ENCODE peak calls at places on chromosomes 16 and 17, in five cellular contexts. M is Panc1, S is mammary epithelial cell, U is breast epithelium, Q is GM23338. B is an unnamed sample.

GRCh38 chr16:89700649-89701424 is 668 bp downstream of the SPATA2L start:
- DNase-seq in M (no peak), S (peak), U (peak), Q (peak), B (no peak)

GRCh38 chr17:35793257-35793656 is 2.2 kb downstream of the MMP28 start:
- DNase-seq in M (no peak), S (peak), U (no peak), Q (no peak), B (no peak)

GRCh38 chr17:48113201-48113676 is 5.7 kb downstream of the SNX11 start:
- DNase-seq in M (no peak), S (no peak), U (no peak), Q (no peak), B (no peak)

GRCh38 chr16:53626816-53627215 is 76.8 kb downstream of the RPGRIP1L start:
- DNase-seq in M (no peak), S (no peak), U (no peak), Q (no peak), B (no peak)

GRCh38 chr16:21565816-21566669 is 33.3 kb upstream of the METTL9 start:
- DNase-seq in M (no peak), S (no peak), U (no peak), Q (no peak), B (no peak)

GRCh38 chr17:69710926-69711325 is 296.4 kb downstream of the MAP2K6 start:
- DNase-seq in M (no peak), S (peak), U (no peak), Q (no peak), B (no peak)

GRCh38 chr16:31713945-31714898 is 159.4 kb upstream of the ZNF267 start:
- DNase-seq in M (no peak), S (peak), U (no peak), Q (peak), B (no peak)

GRCh38 chr16:83943516-83944050 is 9.5 kb upstream of the OSGIN1 start:
- DNase-seq in M (no peak), S (no peak), U (no peak), Q (no peak), B (no peak)

GRCh38 chr16:80974649-80975376 is 31.9 kb downstream of the CMC2 start:
- DNase-seq in M (no peak), S (no peak), U (no peak), Q (no peak), B (no peak)

GRCh38 chr17:80696456-80696855 is 151.8 kb downstream of the RPTOR start:
- DNase-seq in M (no peak), S (no peak), U (no peak), Q (no peak), B (no peak)

GRCh38 chr17:1067282-1067956 is 70.5 kb downstream of the TIMM22 start:
- DNase-seq in M (no peak), S (peak), U (no peak), Q (no peak), B (no peak)

GRCh38 chr16:9536905-9537304 is 445.5 kb downstream of the HAPSTR1 start:
- DNase-seq in M (no peak), S (no peak), U (no peak), Q (no peak), B (no peak)

GRCh38 chr17:77735341-77736206 is 222.9 kb upstream of the TNRC6C start:
- DNase-seq in M (no peak), S (no peak), U (peak), Q (no peak), B (no peak)

GRCh38 chr17:6530324-6530920 is 25.9 kb downstream of the PITPNM3 start:
- DNase-seq in M (no peak), S (no peak), U (no peak), Q (no peak), B (no peak)

GRCh38 chr17:9971991-9972390 is 66.9 kb upstream of the RCVRN start:
- DNase-seq in M (no peak), S (no peak), U (no peak), Q (no peak), B (no peak)

GRCh38 chr17:4893272-4893671 is 6.1 kb upstream of the C17orf107 start:
- DNase-seq in M (no peak), S (no peak), U (no peak), Q (no peak), B (no peak)

GRCh38 chr17:1455291-1455747 is 713 bp downstream of the CRK start:
- DNase-seq in M (no peak), S (peak), U (peak), Q (peak), B (no peak)

GRCh38 chr16:77387075-77387474 is 47.8 kb downstream of the ADAMTS18 start:
- DNase-seq in M (no peak), S (no peak), U (no peak), Q (no peak), B (no peak)

GRCh38 chr17:6067060-6067459 is 3.1 kb upstream of the WSCD1 start:
- DNase-seq in M (no peak), S (no peak), U (no peak), Q (no peak), B (no peak)

GRCh38 chr16:53692146-53692545 is 11.5 kb downstream of the RPGRIP1L start:
- DNase-seq in M (no peak), S (no peak), U (no peak), Q (peak), B (no peak)

GRCh38 chr17:75457047-75457654 is 716 bp downstream of the TMEM94 start:
- DNase-seq in M (no peak), S (peak), U (no peak), Q (peak), B (no peak)

GRCh38 chr16:678858-679807 is 1.1 kb upstream of the STUB1 start:
- DNase-seq in M (no peak), S (peak), U (peak), Q (peak), B (no peak)

GRCh38 chr17:75307957-75308731 is 18.9 kb upstream of the SLC25A19 start:
- DNase-seq in M (no peak), S (no peak), U (no peak), Q (no peak), B (no peak)

GRCh38 chr17:47837401-47838039 is 3.6 kb downstream of the SCRN2 start:
- DNase-seq in M (no peak), S (peak), U (no peak), Q (no peak), B (no peak)

GRCh38 chr17:70091681-70092080 is 16.7 kb downstream of the KCNJ16 start:
- DNase-seq in M (no peak), S (no peak), U (no peak), Q (no peak), B (no peak)

GRCh38 chr16:70604407-70605283 is 41.7 kb upstream of the IL34 start:
- DNase-seq in M (no peak), S (no peak), U (peak), Q (peak), B (no peak)

GRCh38 chr17:13750783-13751484 is 149.2 kb upstream of the HS3ST3A1 start:
- DNase-seq in M (no peak), S (no peak), U (no peak), Q (peak), B (no peak)

GRCh38 chr17:42210046-42210445 is 15.8 kb upstream of the GHDC start:
- DNase-seq in M (no peak), S (no peak), U (no peak), Q (no peak), B (no peak)

GRCh38 chr17:15194859-15195277 is 70.3 kb downstream of the PMP22 start:
- DNase-seq in M (no peak), S (no peak), U (no peak), Q (no peak), B (no peak)

GRCh38 chr17:74119049-74119580 is 84.4 kb upstream of the RPL38 start:
- DNase-seq in M (no peak), S (no peak), U (no peak), Q (no peak), B (no peak)

GRCh38 chr16:3690991-3691720 is 26.2 kb downstream of the TRAP1 start:
- DNase-seq in M (no peak), S (no peak), U (no peak), Q (peak), B (no peak)

GRCh38 chr17:63247706-63248105 is 198.4 kb downstream of the CYB561 start:
- DNase-seq in M (no peak), S (no peak), U (no peak), Q (no peak), B (no peak)

GRCh38 chr16:12145918-12146317 is 169.4 kb downstream of the SNX29 start:
- DNase-seq in M (no peak), S (no peak), U (no peak), Q (peak), B (no peak)

GRCh38 chr17:80393491-80393890 is 21.5 kb upstream of the ENDOV start:
- DNase-seq in M (no peak), S (no peak), U (no peak), Q (no peak), B (no peak)

GRCh38 chr17:44197107-44197506 is 2.6 kb downstream of the ATXN7L3 start:
- DNase-seq in M (no peak), S (no peak), U (no peak), Q (no peak), B (no peak)
- H3K4me3 ChIP-seq in M (no peak), S (no peak), U (no peak), Q (no peak), B (no peak)

DNA sequence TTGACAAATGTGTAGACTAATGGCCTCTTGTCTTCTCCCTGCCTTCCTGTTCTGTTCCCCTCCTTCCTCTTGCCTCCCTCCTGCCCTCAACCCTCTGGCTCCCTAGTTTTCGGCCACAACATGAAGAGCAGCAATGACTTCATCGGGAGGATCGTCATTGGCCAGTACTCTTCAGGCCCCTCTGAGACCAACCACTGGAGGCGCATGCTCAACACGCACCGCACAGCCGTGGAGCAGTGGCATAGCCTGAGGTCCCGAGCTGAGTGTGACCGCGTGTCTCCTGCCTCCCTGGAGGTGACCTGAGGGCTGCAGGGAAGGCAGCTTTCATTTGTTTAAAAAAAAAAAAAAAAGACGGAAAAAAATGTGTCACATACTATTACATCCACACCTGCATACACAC is 18.8 kb upstream of the CLEC19A start:
- DNase-seq in M (no peak), S (no peak), U (no peak), Q (no peak), B (no peak)
- H3K4me3 ChIP-seq in M (no peak), S (no peak), U (no peak), Q (no peak), B (no peak)

GRCh38 chr17:16975744-16976625 is 4.1 kb upstream of the TNFRSF13B start:
- DNase-seq in M (no peak), S (no peak), U (no peak), Q (no peak), B (no peak)
- H3K4me3 ChIP-seq in M (no peak), S (no peak), U (no peak), Q (no peak), B (no peak)

DNA sequence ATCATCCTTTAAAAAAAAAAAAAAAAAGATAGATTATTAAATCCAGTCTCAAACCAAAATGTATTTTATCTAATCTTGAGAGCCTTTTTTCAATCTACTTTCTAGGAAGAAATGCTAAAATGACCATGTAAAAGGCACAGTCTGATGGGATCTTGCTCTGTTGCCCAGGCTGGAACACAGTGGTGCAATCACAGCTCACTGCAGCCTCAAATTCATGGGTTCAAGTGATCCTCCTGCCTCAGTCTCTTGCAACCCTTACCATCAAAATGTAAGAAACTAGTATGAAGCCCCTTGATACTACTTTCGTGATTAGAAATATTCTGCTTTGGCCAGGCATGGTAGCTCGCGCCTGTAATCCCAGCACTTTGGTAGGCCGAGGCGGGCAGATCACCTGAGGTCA is 70.8 kb downstream of the HELZ start:
- DNase-seq in M (no peak), S (no peak), U (no peak), Q (no peak), B (no peak)
- H3K4me3 ChIP-seq in M (no peak), S (no peak), U (no peak), Q (no peak), B (no peak)

GRCh38 chr17:8630227-8630801 is at the start of gene MYH10:
- DNase-seq in M (no peak), S (no peak), U (no peak), Q (no peak), B (no peak)

GRCh38 chr17:8629371-8630226 is 926 bp downstream of the MYH10 start:
- DNase-seq in M (no peak), S (peak), U (no peak), Q (peak), B (no peak)

GRCh38 chr17:8630802-8631553 is 453 bp upstream of the MYH10 start:
- DNase-seq in M (peak), S (peak), U (peak), Q (peak), B (peak)

GRCh38 chr17:8628172-8628571 is 2.4 kb downstream of the MYH10 start:
- DNase-seq in M (no peak), S (no peak), U (no peak), Q (no peak), B (no peak)

GRCh38 chr17:8628609-8629169 is 1.8 kb downstream of the MYH10 start:
- DNase-seq in M (no peak), S (no peak), U (no peak), Q (no peak), B (no peak)
- H3K4me3 ChIP-seq in M (no peak), S (no peak), U (peak), Q (peak), B (peak)

DNA sequence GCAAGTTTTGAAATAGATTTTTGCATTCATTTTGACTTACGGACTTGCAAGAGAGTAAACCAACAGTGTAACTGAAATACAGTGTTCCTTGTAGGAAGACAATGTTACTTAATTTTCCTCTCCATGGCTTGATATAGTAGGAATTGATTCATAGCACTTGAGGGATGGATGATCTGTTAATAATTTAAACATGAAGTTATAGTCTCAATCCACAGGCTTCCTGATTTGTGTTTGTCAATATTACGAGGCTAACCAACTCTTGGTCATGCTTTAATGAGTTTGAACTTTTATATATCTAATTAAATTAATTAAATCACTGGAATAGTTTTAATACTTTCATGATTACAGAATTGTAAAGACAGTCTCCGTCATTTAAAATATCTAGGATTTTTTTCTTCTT is 112.0 kb upstream of the HAS3 start:
- DNase-seq in M (no peak), S (no peak), U (no peak), Q (no peak), B (no peak)
- H3K4me3 ChIP-seq in M (no peak), S (no peak), U (no peak), Q (no peak), B (no peak)

GRCh38 chr16:19882186-19882585 is 2.5 kb downstream of the GPRC5B start:
- DNase-seq in M (no peak), S (no peak), U (no peak), Q (peak), B (peak)
- H3K4me3 ChIP-seq in M (no peak), S (no peak), U (peak), Q (peak), B (peak)